ENCODE peak calls at places on chromosome 11, in seven cellular contexts. N is HL-60, Y is ovary, C is cardiac muscle cell, W is adrenal gland, U is colonic mucosa, Q is spleen. M is an unnamed sample.

GRCh38 chr11:76228122-76229000 is 22.1 kb upstream of the WNT11 start:
- DNase-seq in Y (no peak), U (no peak), W (no peak), Q (no peak), C (peak), N (no peak), M (peak)

GRCh38 chr11:131136476-131136875 is 220.2 kb upstream of the SNX19 start:
- DNase-seq in Y (no peak), N (no peak), W (no peak), Q (no peak), U (no peak), C (no peak), M (no peak)

GRCh38 chr11:46133119-46133518 is 11.9 kb upstream of the PHF21A start:
- DNase-seq in U (no peak), Y (no peak), Q (no peak), N (no peak), C (no peak), W (no peak), M (peak)

GRCh38 chr11:134392953-134393615 is 19.0 kb downstream of the B3GAT1 start:
- DNase-seq in W (no peak), N (no peak), C (no peak), U (no peak), Q (no peak), Y (no peak), M (no peak)

GRCh38 chr11:73862971-73863370 is 13.7 kb downstream of the COA4 start:
- DNase-seq in U (no peak), N (no peak), Y (no peak), Q (no peak), W (no peak), C (no peak), M (no peak)

GRCh38 chr11:61890536-61891330 is 612 bp downstream of the FADS3 start:
- DNase-seq in N (no peak), W (peak), U (peak), C (peak), Q (peak), Y (peak), M (peak)

GRCh38 chr11:118735203-118735602 is 55.8 kb upstream of the TREH start:
- DNase-seq in N (no peak), U (no peak), C (no peak), Q (no peak), W (no peak), Y (no peak), M (no peak)

GRCh38 chr11:43071338-43071737 is 240.5 kb upstream of the API5 start:
- DNase-seq in Q (no peak), Y (no peak), C (no peak), W (no peak), U (peak), N (no peak), M (no peak)

GRCh38 chr11:2754008-2754407 is 54.2 kb upstream of the KCNQ1OT1 start:
- DNase-seq in U (no peak), C (no peak), Q (peak), W (no peak), Y (no peak), N (no peak), M (peak)

GRCh38 chr11:127656266-127656879 is 655.8 kb upstream of the KIRREL3 start:
- DNase-seq in N (no peak), Q (no peak), W (no peak), C (no peak), U (no peak), Y (no peak), M (no peak)

GRCh38 chr11:133946541-133947297 is 10.0 kb downstream of the IGSF9B start:
- DNase-seq in N (no peak), Q (peak), U (no peak), C (no peak), W (no peak), Y (peak), M (peak)

GRCh38 chr11:20388096-20389055 is 860 bp downstream of the PRMT3 start:
- DNase-seq in C (peak), Y (no peak), W (no peak), U (peak), N (peak), Q (no peak), M (no peak)

GRCh38 chr11:123235687-123236261 is 40.7 kb upstream of the CLMP start:
- DNase-seq in U (no peak), N (no peak), C (no peak), Y (peak), Q (no peak), W (no peak), M (no peak)

GRCh38 chr11:123035831-123036230 is 26.1 kb downstream of the HSPA8 start:
- DNase-seq in N (no peak), Y (no peak), W (no peak), Q (no peak), U (no peak), C (no peak), M (no peak)

GRCh38 chr11:15852179-15852578 is 504.2 kb downstream of the SOX6 start:
- DNase-seq in Q (no peak), C (no peak), U (no peak), Y (no peak), N (no peak), W (no peak), M (no peak)

GRCh38 chr11:70542406-70542805 is 144.1 kb downstream of the CTTN start:
- DNase-seq in N (no peak), Q (peak), Y (no peak), U (no peak), C (no peak), W (no peak), M (no peak)

GRCh38 chr11:2742611-2743426 is 43.0 kb upstream of the KCNQ1OT1 start:
- DNase-seq in Q (peak), C (no peak), U (no peak), W (peak), Y (peak), N (no peak), M (no peak)

GRCh38 chr11:69460540-69461257 is 20.8 kb upstream of the LINC01488 start:
- DNase-seq in Q (peak), N (no peak), W (no peak), U (no peak), Y (no peak), C (no peak), M (no peak)

GRCh38 chr11:60786811-60787567 is 1.9 kb downstream of the MS4A10 start:
- DNase-seq in C (peak), N (no peak), Q (peak), W (peak), Y (peak), U (peak), M (peak)

GRCh38 chr11:56783448-56784041 is 35.0 kb upstream of the OR9G4 start:
- DNase-seq in U (peak), W (no peak), Y (no peak), C (peak), N (peak), Q (no peak), M (no peak)

GRCh38 chr11:115092516-115092915 is 411.7 kb downstream of the CADM1 start:
- DNase-seq in Q (no peak), Y (no peak), C (no peak), U (no peak), N (no peak), W (no peak), M (no peak)

GRCh38 chr11:121654506-121655480 is 202.0 kb upstream of the SORL1-AS1 start:
- DNase-seq in U (no peak), W (no peak), Y (no peak), N (no peak), Q (no peak), C (no peak), M (no peak)

DNA sequence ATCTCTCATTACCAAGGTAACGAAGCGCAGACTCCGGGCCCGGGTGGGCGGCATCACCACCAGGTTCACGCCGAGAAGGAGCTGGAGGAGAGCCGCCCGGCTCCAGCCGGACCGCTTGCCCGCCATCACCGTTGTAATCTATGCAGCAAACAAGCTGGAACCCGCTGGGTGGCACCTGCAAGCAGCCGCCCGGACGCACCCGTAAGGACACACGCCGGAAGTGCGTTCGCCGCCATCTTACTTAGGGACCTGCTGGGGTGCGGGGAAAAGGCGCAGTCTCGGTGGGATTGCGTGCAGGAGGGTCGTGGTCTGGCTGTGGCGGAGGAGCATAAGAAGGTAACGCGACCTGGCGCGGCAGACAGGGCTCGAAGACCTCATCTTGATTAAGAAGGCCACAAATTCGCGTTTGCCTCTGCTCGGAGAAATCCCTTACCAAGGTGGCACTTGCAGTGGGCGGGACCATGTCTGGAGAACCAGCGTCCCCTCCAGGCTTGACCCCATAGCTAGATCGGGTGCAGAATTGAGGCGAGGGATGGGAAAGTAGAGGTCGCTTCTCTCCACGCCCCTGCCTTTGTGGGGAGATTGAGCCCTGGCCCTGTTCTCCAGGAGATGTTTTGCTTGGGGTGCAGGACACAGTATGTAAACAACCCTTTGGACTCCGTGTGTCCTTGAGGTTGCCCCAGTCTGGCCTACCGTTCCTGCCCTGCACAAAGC is at the start of gene ACP2:
- DNase-seq in W (peak), C (peak), Q (peak), N (peak), Y (peak), U (peak), M (peak)
- TF ChIP-seq CTCF in W (peak), C (peak), Q (peak), N (peak), Y (peak), U (no peak), M (no peak)

GRCh38 chr11:11605181-11605580 is 16.6 kb downstream of the GALNT18 start:
- DNase-seq in N (no peak), C (no peak), Q (no peak), W (no peak), U (no peak), Y (no peak), M (no peak)

GRCh38 chr11:11604340-11604992 is 17.3 kb downstream of the GALNT18 start:
- DNase-seq in Y (no peak), Q (no peak), W (no peak), N (no peak), U (no peak), C (no peak), M (no peak)

GRCh38 chr11:11608783-11609232 is 13.0 kb downstream of the GALNT18 start:
- DNase-seq in Q (no peak), W (no peak), Y (no peak), N (no peak), U (no peak), C (no peak), M (no peak)

GRCh38 chr11:11605821-11606450 is 15.9 kb downstream of the GALNT18 start:
- DNase-seq in U (no peak), Y (no peak), W (no peak), Q (no peak), C (no peak), N (no peak), M (no peak)

GRCh38 chr11:11607772-11608171 is 14.0 kb downstream of the GALNT18 start:
- DNase-seq in Q (no peak), U (no peak), N (no peak), C (no peak), Y (no peak), W (no peak), M (no peak)
- H3K27ac ChIP-seq in Q (no peak), U (no peak), N (no peak), C (no peak), Y (no peak), W (no peak), M (no peak)

DNA sequence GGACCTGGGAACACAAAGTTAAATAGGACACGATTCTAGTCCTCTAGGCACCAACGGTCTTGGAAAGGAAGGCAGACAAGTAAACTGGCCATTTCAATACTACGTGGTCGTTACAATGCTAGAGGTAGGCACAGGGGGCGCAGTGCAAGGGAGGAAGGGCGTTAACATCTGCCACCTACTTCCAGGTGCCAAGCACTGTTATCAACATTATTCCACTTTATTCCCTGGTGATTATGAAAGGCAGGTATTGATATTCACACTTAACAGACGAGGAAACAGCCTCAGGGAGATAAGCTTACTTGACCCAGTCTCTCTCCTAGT is 760 bp upstream of the TAF10 start:
- DNase-seq in N (no peak), W (no peak), Q (peak), Y (peak), C (no peak), U (peak), M (no peak)
- TF ChIP-seq CTCF in N (peak), W (peak), Q (peak), Y (no peak), C (peak), U (peak), M (peak)

DNA sequence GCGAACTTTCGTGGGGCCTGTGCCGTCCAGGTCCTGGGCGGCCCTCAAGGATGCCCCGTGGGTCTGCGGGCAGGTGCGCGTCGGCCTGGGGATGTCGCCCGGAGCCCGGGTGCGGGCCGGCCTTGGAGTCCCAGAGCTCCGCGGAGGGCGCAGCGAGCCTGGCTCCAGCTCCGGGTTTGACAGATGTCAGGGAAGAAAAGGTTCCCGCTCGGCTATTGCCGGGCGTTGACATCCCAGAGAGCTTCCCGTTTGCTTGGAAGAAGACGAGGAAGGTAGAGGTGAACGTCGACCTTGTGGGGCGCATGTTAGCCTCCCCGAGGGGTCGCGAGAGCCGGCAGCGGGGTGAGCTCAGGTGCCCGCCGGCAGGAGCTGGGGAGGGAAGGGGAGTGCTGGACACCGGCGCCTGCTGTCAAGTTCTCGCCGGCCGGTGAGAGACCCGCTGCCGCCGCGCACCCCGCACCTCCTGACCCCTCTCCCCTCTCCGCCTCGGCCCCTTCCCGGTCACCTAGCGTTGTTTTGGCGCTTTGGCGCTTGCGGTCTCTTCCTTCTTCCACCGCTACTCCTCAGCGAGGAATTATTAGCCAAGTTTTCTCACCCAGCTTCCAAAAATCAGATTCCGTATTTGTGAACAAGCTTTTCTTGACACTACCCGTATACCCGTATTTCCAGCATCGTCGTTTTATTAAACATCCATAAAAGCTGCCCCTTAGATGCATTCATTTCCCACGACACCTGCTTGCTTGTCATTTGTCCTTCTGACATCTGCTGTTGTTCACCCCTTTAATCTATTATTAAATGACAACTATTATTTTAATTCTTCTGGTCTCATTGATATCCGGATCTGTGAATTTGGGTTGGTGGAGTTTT is 1.3 kb downstream of the BMAL1 start:
- DNase-seq in U (no peak), C (peak), Q (peak), N (no peak), W (no peak), Y (peak), M (no peak)
- H3K27ac ChIP-seq in U (no peak), C (no peak), Q (peak), N (no peak), W (no peak), Y (peak), M (no peak)

GRCh38 chr11:14773755-14774154 is 118.3 kb downstream of the CYP2R1 start:
- DNase-seq in U (no peak), W (no peak), Y (no peak), C (no peak), Q (no peak), N (no peak), M (no peak)
- TF ChIP-seq CTCF in U (no peak), W (no peak), Y (no peak), C (peak), Q (no peak), N (no peak), M (no peak)

M was measured in heart left ventricle.